ENCODE peak calls at places on chromosomes 13 and 19, in eight cellular contexts. J is mammary epithelial cell, A is fibroblast of lung, P is heart left ventricle, G is thoracic aorta, S is adrenal gland, Z is iPS DF 6.9, F is SJSA1. V is an unnamed sample. For H3K9me3, the result is how much of the 10 kb centered on the place peaks cover.

GRCh38 chr13:100673376-100673830 is 1.2 kb downstream of the TMTC4 start:
- DNase-seq in A (no peak), Z (no peak), J (no peak), S (no peak), P (no peak), F (no peak), G (no peak), V (no peak)

GRCh38 chr19:2811221-2811722 is 8.4 kb upstream of the ZNF554 start:
- DNase-seq in F (no peak), S (no peak), G (no peak), A (no peak), J (no peak), Z (no peak), P (no peak), V (no peak)

GRCh38 chr19:14479985-14480694 is 5.0 kb upstream of the PTGER1 start:
- DNase-seq in J (no peak), P (no peak), G (no peak), F (no peak), Z (peak), S (no peak), A (peak), V (no peak)

GRCh38 chr19:17431417-17431816 is 11.6 kb downstream of the MVB12A start:
- DNase-seq in A (no peak), F (no peak), Z (no peak), G (no peak), J (no peak), S (no peak), P (no peak), V (no peak)

GRCh38 chr13:101575591-101575990 is 123.1 kb downstream of the ITGBL1 start:
- DNase-seq in Z (no peak), F (no peak), A (no peak), G (no peak), P (no peak), S (no peak), J (peak), V (no peak)

GRCh38 chr19:5961969-5962945 is 15.7 kb downstream of the RANBP3 start:
- DNase-seq in Z (no peak), A (peak), G (no peak), P (peak), S (peak), F (no peak), J (no peak), V (peak)

GRCh38 chr19:23286477-23286876 is 36.3 kb upstream of the ZNF724 start:
- DNase-seq in P (no peak), F (no peak), G (no peak), S (no peak), A (no peak), Z (peak), J (no peak), V (no peak)

GRCh38 chr13:64855506-64855905 is 2374.6 kb downstream of the PCDH9 start:
- DNase-seq in F (no peak), G (no peak), J (no peak), S (no peak), Z (no peak), P (no peak), A (peak), V (no peak)

GRCh38 chr19:50496189-50497029 is 14.6 kb downstream of the JOSD2 start:
- DNase-seq in J (no peak), S (no peak), A (no peak), G (no peak), Z (no peak), F (no peak), P (peak), V (no peak)

GRCh38 chr13:30371649-30372265 is 50.5 kb upstream of the UBE2L5 start:
- DNase-seq in Z (no peak), S (no peak), A (peak), F (peak), P (no peak), G (no peak), J (peak), V (no peak)

GRCh38 chr19:32404213-32404938 is 1.2 kb upstream of the DPY19L3 start:
- DNase-seq in J (no peak), A (no peak), Z (no peak), F (no peak), G (no peak), P (no peak), S (no peak), V (no peak)
- H3K27ac ChIP-seq in J (no peak), A (peak), Z (no peak), F (peak), G (peak), P (peak), S (peak), V (peak)

DNA sequence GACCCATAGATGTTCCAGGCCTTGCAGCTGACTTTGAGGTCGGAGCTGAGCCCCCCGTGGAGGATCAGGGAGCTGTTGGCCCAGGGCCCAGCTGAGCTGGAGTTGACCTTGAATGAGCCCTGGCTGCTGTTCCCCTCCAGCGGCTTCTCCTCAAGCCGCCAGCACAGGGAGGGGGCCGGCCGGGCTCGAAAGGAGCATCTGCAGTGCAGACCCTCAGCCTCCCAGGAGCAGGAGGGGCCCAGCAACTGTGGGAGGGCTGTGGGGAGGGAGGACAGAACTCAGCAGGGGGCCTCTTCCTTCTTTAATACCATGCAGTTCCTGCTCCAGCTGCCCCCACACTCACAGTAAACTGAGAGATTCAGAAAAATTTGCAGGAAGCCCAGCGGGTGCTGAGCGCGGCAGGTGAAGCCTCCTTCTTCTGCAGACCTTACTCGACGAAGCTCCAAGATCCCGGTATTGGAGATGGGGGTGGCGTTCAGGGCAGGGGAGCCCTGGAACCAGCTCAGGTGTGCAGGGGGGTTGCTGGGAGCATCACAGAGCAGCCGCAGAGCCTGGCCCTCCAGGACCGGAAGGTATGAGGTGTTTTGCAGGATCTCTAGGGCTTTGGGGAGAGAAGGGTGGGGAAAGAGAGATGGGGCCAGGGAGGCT is 2.6 kb downstream of the SIGLEC5 start:
- DNase-seq in J (no peak), G (no peak), A (no peak), Z (no peak), F (no peak), S (no peak), P (no peak), V (no peak)
- H3K4me3 ChIP-seq in J (no peak), G (no peak), A (no peak), Z (no peak), F (no peak), S (no peak), P (no peak), V (no peak)

GRCh38 chr13:50537029-50537428 is 306.5 kb downstream of the DLEU7 start:
- DNase-seq in G (no peak), S (no peak), A (no peak), J (peak), P (no peak), F (no peak), Z (no peak), V (no peak)
- H3K9me3 ChIP-seq in G (under half), S (under half), A (under half), J (under half), P (under half), F (under half), Z (under half), V (under half)

DNA sequence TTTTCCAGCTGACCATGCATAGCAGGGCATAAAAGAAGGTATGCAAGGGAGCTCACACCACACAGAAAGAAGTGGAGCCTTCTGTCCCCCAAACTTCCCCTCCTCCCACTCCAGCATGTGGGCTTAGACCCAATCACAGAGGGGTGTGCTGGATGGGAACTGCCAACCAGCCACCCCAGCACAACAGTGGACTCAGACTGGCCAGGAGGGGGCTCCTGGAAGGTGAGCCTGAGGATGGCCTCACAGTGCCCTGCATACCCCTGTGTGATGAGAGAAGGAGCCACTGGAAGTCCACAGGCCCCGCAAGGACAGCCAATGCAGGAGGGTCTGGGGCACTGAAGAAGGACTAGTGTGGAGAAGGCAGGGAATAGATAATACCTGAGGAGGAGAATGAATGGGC is 106.9 kb upstream of the SERP2 start:
- DNase-seq in G (no peak), F (no peak), J (no peak), A (no peak), Z (no peak), P (no peak), S (no peak), V (no peak)
- H3K27ac ChIP-seq in G (no peak), F (no peak), J (no peak), A (no peak), Z (no peak), P (no peak), S (no peak), V (no peak)

GRCh38 chr13:44573071-44573470 is 3.1 kb downstream of the TSC22D1 start:
- DNase-seq in S (no peak), A (no peak), P (no peak), G (no peak), F (no peak), Z (no peak), J (no peak), V (no peak)

GRCh38 chr13:44573790-44574465 is 2.2 kb downstream of the TSC22D1 start:
- DNase-seq in J (peak), Z (no peak), G (no peak), A (peak), P (no peak), F (no peak), S (no peak), V (no peak)

GRCh38 chr13:44575035-44575434 is 1.1 kb downstream of the TSC22D1 start:
- DNase-seq in Z (no peak), G (no peak), J (peak), P (no peak), S (no peak), F (no peak), A (no peak), V (no peak)

GRCh38 chr13:44575741-44576395 is at the start of gene TSC22D1:
- DNase-seq in J (peak), A (peak), P (peak), Z (no peak), G (no peak), F (peak), S (peak), V (peak)

DNA sequence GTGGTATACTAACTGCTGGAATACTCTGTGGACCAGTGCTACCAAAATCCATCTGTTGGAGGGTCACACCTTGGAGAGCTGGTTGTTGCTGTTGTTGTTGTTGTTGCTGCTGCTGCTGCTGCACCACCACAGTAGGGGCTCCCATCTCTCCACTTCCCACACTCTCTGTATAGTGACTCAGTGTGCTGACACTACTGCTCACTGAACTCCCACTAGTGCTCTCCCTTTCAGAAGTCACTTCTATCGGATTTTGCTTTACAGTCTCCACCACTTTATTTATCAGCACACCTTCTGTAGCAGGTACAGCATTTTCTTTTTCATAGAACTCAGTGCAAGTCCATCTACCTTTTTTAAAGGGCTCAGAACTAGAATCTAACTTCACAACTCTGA is 1.7 kb downstream of the TSC22D1 start:
- DNase-seq in F (no peak), G (no peak), J (no peak), Z (no peak), A (no peak), P (no peak), S (no peak), V (no peak)
- H3K4me3 ChIP-seq in F (no peak), G (peak), J (no peak), Z (no peak), A (peak), P (no peak), S (no peak), V (peak)